ENCODE peak calls at places on chromosomes 6 and 20, in four cellular contexts. U is GM12878, O is K562, A is IMR-90. G is an unnamed sample.

GRCh38 chr6:10528170-10528981 is 7.2 kb downstream of the GCNT2 start:
- DNase-seq in O (no peak), A (peak; percentile 55), U (peak; percentile 72), G (peak; percentile 85)

GRCh38 chr20:47336013-47336754 is 20.3 kb downstream of the ZMYND8 start:
- DNase-seq in O (no peak), U (no peak), A (peak; percentile 87), G (no peak)

GRCh38 chr6:168778201-168778600 is 337.2 kb downstream of the SMOC2 start:
- DNase-seq in O (no peak), A (no peak), U (no peak), G (no peak)

GRCh38 chr20:35663516-35663812 is 1.2 kb downstream of the CPNE1 start:
- DNase-seq in O (no peak), A (peak; percentile 19), U (no peak), G (no peak)

GRCh38 chr6:17281100-17281496 is at the start of gene RBM24:
- DNase-seq in A (peak; percentile 79), U (no peak), O (no peak), G (peak; percentile 57)

GRCh38 chr6:146269482-146269881 is 240.6 kb downstream of the GRM1 start:
- DNase-seq in O (no peak), U (no peak), A (no peak), G (no peak)

GRCh38 chr6:105136433-105137350 is 43.1 kb downstream of the POPDC3 start:
- DNase-seq in A (peak; percentile 59), U (no peak), O (peak; percentile 63), G (peak; percentile 55)

GRCh38 chr20:53826597-53827291 is 233.1 kb upstream of the ZNF217 start:
- DNase-seq in U (no peak), A (peak; percentile 18), O (no peak), G (no peak)

GRCh38 chr6:3071568-3071967 is 3.3 kb downstream of the RIPK1 start:
- DNase-seq in U (no peak), O (peak; percentile 6), A (no peak), G (no peak)

GRCh38 chr6:56798163-56798562 is 155.5 kb upstream of the DST start:
- DNase-seq in O (no peak), A (peak; percentile 90), U (no peak), G (no peak)

GRCh38 chr20:33648396-33649004 is 13.6 kb upstream of the C20orf144 start:
- DNase-seq in O (no peak), A (no peak), U (no peak), G (no peak)

GRCh38 chr6:111625511-111626331 is 20.0 kb upstream of the TRAF3IP2 start:
- DNase-seq in O (no peak), A (peak; percentile 84), U (no peak), G (peak; percentile 47)

GRCh38 chr6:108841377-108841855 is 6.8 kb upstream of the ARMC2 start:
- DNase-seq in A (no peak), U (no peak), O (no peak), G (no peak)

GRCh38 chr6:43687437-43688347 is at the start of gene MRPS18A:
- DNase-seq in U (no peak), O (peak; percentile 93), A (peak; percentile 80), G (peak; percentile 71)

GRCh38 chr20:48688579-48688978 is 139.2 kb downstream of the PREX1 start:
- DNase-seq in U (no peak), A (no peak), O (no peak), G (no peak)

GRCh38 chr6:353642-354614 is 37.6 kb upstream of the IRF4 start:
- DNase-seq in A (no peak), O (no peak), U (no peak), G (no peak)

GRCh38 chr6:16476861-16477260 is 238.5 kb downstream of the GMPR start:
- DNase-seq in O (no peak), A (no peak), U (peak; percentile 76), G (no peak)

GRCh38 chr6:149004664-149005063 is 257.8 kb downstream of the UST start:
- DNase-seq in A (no peak), U (no peak), O (no peak), G (no peak)

GRCh38 chr6:37517411-37517812 is 17.7 kb upstream of the CCDC167 start:
- DNase-seq in O (no peak), A (no peak), U (no peak), G (no peak)

GRCh38 chr6:46437671-46438221 is 53.5 kb downstream of the RCAN2 start:
- DNase-seq in A (peak; percentile 33), O (no peak), U (no peak), G (no peak)

GRCh38 chr20:57427239-57428127 is 36.3 kb downstream of the RBM38 start:
- DNase-seq in A (no peak), O (no peak), U (no peak), G (no peak)

GRCh38 chr20:58271596-58272460 is 37.7 kb upstream of the RAB22A start:
- DNase-seq in O (no peak), A (peak; percentile 71), U (no peak), G (no peak)

GRCh38 chr6:21348462-21349195 is 244.9 kb upstream of the SOX4 start:
- DNase-seq in O (no peak), U (no peak), A (peak; percentile 61), G (peak; percentile 58)

GRCh38 chr6:134245041-134245440 is 72.9 kb downstream of the SGK1 start:
- DNase-seq in O (no peak), A (peak; percentile 89), U (no peak), G (no peak)

GRCh38 chr6:53281518-53282215 is 67.1 kb downstream of the ELOVL5 start:
- DNase-seq in U (no peak), O (no peak), A (no peak), G (no peak)

GRCh38 chr6:125741336-125741735 is 8.1 kb upstream of the HEY2 start:
- DNase-seq in O (no peak), U (no peak), A (no peak), G (no peak)

GRCh38 chr6:5677219-5678000 is 329.3 kb downstream of the NRN1 start:
- DNase-seq in U (no peak), O (no peak), A (peak; percentile 22), G (no peak)

GRCh38 chr6:155174576-155175174 is 89.1 kb upstream of the CLDN20 start:
- DNase-seq in O (peak; percentile 64), U (no peak), A (peak; percentile 81), G (peak; percentile 86)

DNA sequence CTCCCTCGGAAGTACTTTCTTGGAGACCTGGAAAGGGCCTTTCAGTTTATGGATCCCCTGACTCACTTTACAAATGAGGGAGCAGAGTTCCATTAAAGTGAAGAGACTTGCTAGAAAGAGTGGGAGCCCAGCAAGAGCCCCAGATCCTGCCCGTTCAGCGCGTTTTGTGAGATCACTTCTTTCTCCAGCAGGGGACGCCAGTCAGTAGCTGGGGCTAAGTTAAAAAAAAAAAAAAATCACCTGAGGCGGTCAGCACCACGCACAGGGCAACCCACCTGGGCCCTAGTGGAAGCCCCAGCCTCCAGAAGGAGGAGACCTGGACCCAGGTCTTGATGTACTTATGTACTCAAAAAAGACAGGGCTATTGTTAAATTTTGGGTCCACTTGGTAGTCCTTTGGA is 274.5 kb upstream of the RNF24 start:
- DNase-seq in O (no peak), A (no peak), U (no peak), G (no peak)
- TF ChIP-seq FOS in O (no peak), A (no peak), U (no peak), G (no peak)

GRCh38 chr20:45470939-45471338 is 1.4 kb downstream of the WFDC2 start:
- DNase-seq in A (no peak), O (no peak), U (no peak), G (no peak)
- TF ChIP-seq CTCF in A (peak; percentile 1), O (peak; percentile 29), U (no peak), G (no peak)

GRCh38 chr20:5657190-5657872 is 92.9 kb upstream of the SHLD1 start:
- DNase-seq in O (no peak), U (no peak), A (peak; percentile 99), G (peak; percentile 91)

GRCh38 chr20:5660346-5660745 is 89.9 kb upstream of the SHLD1 start:
- DNase-seq in U (no peak), O (no peak), A (peak; percentile 44), G (no peak)

GRCh38 chr20:5656136-5656535 is 94.1 kb upstream of the SHLD1 start:
- DNase-seq in U (no peak), O (no peak), A (no peak), G (no peak)

GRCh38 chr20:5657873-5658200 is 92.4 kb upstream of the SHLD1 start:
- DNase-seq in O (no peak), A (no peak), U (no peak), G (no peak)

DNA sequence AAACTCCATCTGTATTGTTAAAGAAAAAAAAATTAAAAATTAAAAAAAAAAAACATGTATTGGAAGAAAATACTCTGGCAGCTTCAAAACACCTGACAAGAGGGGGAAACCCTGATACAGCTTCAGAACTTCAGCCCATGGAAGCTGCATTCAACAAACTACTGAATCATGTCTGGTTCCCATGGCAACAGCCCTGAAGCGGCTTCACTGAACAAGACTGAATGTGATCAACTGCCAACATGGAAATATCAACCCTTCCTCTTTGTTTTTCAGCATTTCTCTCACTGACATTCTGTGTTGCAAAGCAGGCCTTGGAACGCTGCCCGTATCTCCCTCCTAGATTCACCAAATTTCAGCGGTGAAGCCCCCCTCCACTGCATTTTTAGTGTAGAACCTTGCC is 91.3 kb upstream of the SHLD1 start:
- DNase-seq in O (no peak), A (peak; percentile 91), U (no peak), G (peak; percentile 91)
- H2AFZ ChIP-seq in O (peak overlapping the region; percentile 82), A (no peak overlapping the region), U (peak overlapping the region; percentile 18), G (no peak overlapping the region)

GRCh38 chr20:37090357-37090871 is 5.4 kb downstream of the RBL1 start:
- DNase-seq in O (no peak), A (no peak), U (no peak), G (no peak)

GRCh38 chr20:37096415-37097039 is 730 bp upstream of the RBL1 start:
- DNase-seq in A (no peak), U (no peak), O (no peak), G (no peak)

GRCh38 chr20:37095609-37096414 is at the start of gene RBL1:
- DNase-seq in U (peak; percentile 60), A (peak; percentile 77), O (peak; percentile 91), G (peak; percentile 86)

GRCh38 chr20:37095108-37095608 is 639 bp downstream of the RBL1 start:
- DNase-seq in O (peak; percentile 38), U (no peak), A (no peak), G (no peak)
- TF ChIP-seq FOS in O (no peak), U (no peak), A (no peak), G (no peak)

DNA sequence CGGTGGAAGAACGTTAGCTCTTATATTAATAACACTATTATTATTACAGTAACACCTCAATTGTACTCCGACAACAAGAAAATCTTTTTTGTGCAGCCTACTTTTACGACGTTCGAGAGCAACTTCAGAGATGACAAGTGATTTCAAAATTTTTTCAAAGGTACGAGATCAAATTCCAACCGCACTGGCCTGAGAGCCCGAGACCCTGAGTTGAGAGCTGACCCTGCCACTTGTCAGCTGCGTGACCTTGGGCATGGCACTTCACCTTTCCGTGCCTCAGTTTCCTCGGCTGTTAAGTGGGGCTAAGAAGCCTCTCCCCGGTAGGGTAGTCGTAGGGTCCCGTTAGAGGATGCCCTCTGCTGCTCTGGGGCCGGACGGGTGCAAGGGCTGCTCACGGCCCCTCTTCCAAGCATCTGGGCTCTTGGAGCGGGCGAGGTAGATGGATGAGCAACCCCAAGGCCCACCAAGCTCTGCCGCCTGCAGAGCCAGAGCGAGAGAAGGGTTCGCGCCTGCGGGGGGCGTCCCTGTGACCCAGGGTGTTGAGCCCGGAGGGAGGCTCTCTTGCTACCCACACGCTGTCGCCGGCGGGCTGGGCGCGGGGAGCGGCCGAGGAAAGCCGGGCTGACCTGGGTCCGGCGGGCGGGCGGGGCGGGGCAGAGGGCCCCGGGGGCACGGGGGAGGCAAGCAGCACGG is 510 bp downstream of the NDRG3 start:
- DNase-seq in U (no peak), A (no peak), O (no peak), G (peak; percentile 26)
- TF ChIP-seq CTCF in U (no peak), A (no peak), O (no peak), G (peak; percentile 15)

G was measured in endothelial cell of umbilical vein.